ENCODE peak calls at places on chromosomes 3 and 15, in ten cellular contexts. N is heart right ventricle; Q is GM23248; Z is IMR-90; G is stimulated activated CD4-positive, alpha-beta T cell treated with anti-CD3 and anti-CD28 coated beads, Interleukin-4, amount 100 ng/mL, for 1 hour; L is NCI-H1092 treated with DMSO at 0.1 percent for 48 hours; Y is KBM-7; K is T-helper 1 cell; A is cardiac fibroblast; U is cardiac muscle cell. I is an unnamed sample.

GRCh38 chr3:44185396-44185915 is 56.2 kb upstream of the TOPAZ1 start:
- DNase-seq in N (no peak), Q (no peak), Z (no peak), G (no peak), L (no peak), Y (no peak), K (no peak), A (no peak), U (no peak), I (no peak)

GRCh38 chr3:157582634-157582968 is 79.4 kb upstream of the VEPH1 start:
- DNase-seq in N (no peak), Q (no peak), Z (no peak), G (no peak), L (no peak), Y (no peak), K (no peak), A (no peak), U (no peak), I (no peak)

GRCh38 chr3:4750306-4751056 is 228.8 kb upstream of the BHLHE40 start:
- DNase-seq in N (peak), Q (peak), Z (peak), G (no peak), L (no peak), Y (peak), K (no peak), A (peak), U (peak), I (no peak)

GRCh38 chr15:41292521-41292920 is 39.9 kb downstream of the OIP5 start:
- DNase-seq in N (no peak), Q (peak), Z (no peak), G (no peak), L (no peak), Y (no peak), K (no peak), A (no peak), U (no peak), I (no peak)

GRCh38 chr15:45919806-45920205 is 285.0 kb downstream of the SQOR start:
- DNase-seq in N (no peak), Q (peak), Z (peak), G (no peak), L (no peak), Y (no peak), K (no peak), A (peak), U (no peak), I (no peak)

GRCh38 chr15:78634251-78635145 is 6.5 kb downstream of the CHRNB4 start:
- DNase-seq in N (no peak), Q (no peak), Z (no peak), G (no peak), L (no peak), Y (no peak), K (no peak), A (no peak), U (no peak), I (no peak)

GRCh38 chr15:97566957-97567356 is 393.5 kb upstream of the ARRDC4 start:
- DNase-seq in N (peak), Q (no peak), Z (no peak), G (no peak), L (no peak), Y (no peak), K (no peak), A (peak), U (peak), I (no peak)

GRCh38 chr15:37480482-37480881 is 380.1 kb upstream of the MEIS2 start:
- DNase-seq in N (no peak), Q (no peak), Z (no peak), G (no peak), L (no peak), Y (no peak), K (no peak), A (no peak), U (no peak), I (no peak)

GRCh38 chr15:60350121-60350520 is 47.7 kb downstream of the ANXA2 start:
- DNase-seq in N (no peak), Q (no peak), Z (no peak), G (no peak), L (no peak), Y (no peak), K (no peak), A (no peak), U (no peak), I (no peak)

GRCh38 chr3:108001457-108001856 is 89.4 kb downstream of the CD47 start:
- DNase-seq in N (no peak), Q (peak), Z (peak), G (no peak), L (no peak), Y (no peak), K (no peak), A (peak), U (no peak), I (no peak)

GRCh38 chr3:148093758-148094157 is 603.9 kb upstream of the AGTR1 start:
- DNase-seq in N (no peak), Q (no peak), Z (no peak), G (no peak), L (no peak), Y (no peak), K (no peak), A (no peak), U (no peak), I (no peak)

GRCh38 chr15:49918106-49918505 is 200.9 kb downstream of the ATP8B4 start:
- DNase-seq in N (peak), Q (peak), Z (peak), G (no peak), L (no peak), Y (no peak), K (no peak), A (peak), U (no peak), I (no peak)

GRCh38 chr15:97037080-97037479 is 706.6 kb downstream of the NR2F2 start:
- DNase-seq in N (no peak), Q (no peak), Z (no peak), G (no peak), L (no peak), Y (no peak), K (no peak), A (no peak), U (no peak), I (no peak)

GRCh38 chr3:169243122-169243521 is 420.4 kb downstream of the MECOM start:
- DNase-seq in N (no peak), Q (no peak), Z (peak), G (no peak), L (no peak), Y (no peak), K (no peak), A (peak), U (no peak), I (no peak)

GRCh38 chr15:73928971-73929627 is 2.8 kb downstream of the LOXL1 start:
- DNase-seq in N (no peak), Q (peak), Z (no peak), G (no peak), L (no peak), Y (no peak), K (no peak), A (no peak), U (peak), I (no peak)

GRCh38 chr15:71781179-71781964 is 29.0 kb upstream of the NR2E3 start:
- DNase-seq in N (no peak), Q (peak), Z (peak), G (no peak), L (no peak), Y (no peak), K (no peak), A (no peak), U (no peak), I (no peak)

GRCh38 chr3:158918008-158918407 is 116.2 kb downstream of the MFSD1 start:
- DNase-seq in N (peak), Q (peak), Z (peak), G (no peak), L (peak), Y (peak), K (no peak), A (peak), U (peak), I (peak)

I was measured in NCI-H146.